ENCODE peak calls at places on chromosomes 2 and 18, in five cellular contexts. P is BE2C, I is fibroblast of lung, R is MM.1S, N is GM23248. H is an unnamed sample. For H3K36me3, the result is how much of the 10 kb centered on the place peaks cover.

GRCh38 chr2:233690444-233690843 is 2.2 kb upstream of the UGT1A6 start:
- DNase-seq in P (no peak), I (peak), R (no peak), N (no peak), H (peak)

GRCh38 chr2:189164732-189165131 is 14.8 kb downstream of the COL5A2 start:
- DNase-seq in P (peak), I (peak), R (no peak), N (peak), H (no peak)

GRCh38 chr2:40043191-40043590 is 264.1 kb upstream of the THUMPD2 start:
- DNase-seq in P (no peak), I (peak), R (no peak), N (peak), H (no peak)

GRCh38 chr2:1744446-1745170 is at the start of gene PXDN:
- DNase-seq in P (no peak), I (peak), R (no peak), N (peak), H (no peak)

GRCh38 chr2:204535356-204535755 is 9.9 kb upstream of the PARD3B start:
- DNase-seq in P (no peak), I (no peak), R (no peak), N (no peak), H (no peak)

GRCh38 chr2:110740747-110741349 is 8.5 kb downstream of the ACOXL start:
- DNase-seq in P (no peak), I (peak), R (no peak), N (no peak), H (no peak)

GRCh38 chr2:54949431-54949830 is 100.8 kb downstream of the RTN4 start:
- DNase-seq in P (no peak), I (no peak), R (no peak), N (peak), H (no peak)

GRCh38 chr2:15827001-15827400 is 113.3 kb upstream of the MYCN start:
- DNase-seq in P (no peak), I (no peak), R (no peak), N (no peak), H (no peak)

GRCh38 chr2:7083580-7084509 is 166.6 kb downstream of the RNF144A start:
- DNase-seq in P (peak), I (peak), R (peak), N (peak), H (no peak)

GRCh38 chr2:85354286-85355072 is at the start of the genes ELMOD3 and RETSAT:
- DNase-seq in P (peak), I (peak), R (peak), N (peak), H (peak)

GRCh38 chr2:174003635-174004310 is 38.6 kb upstream of the SP3 start:
- DNase-seq in P (no peak), I (peak), R (no peak), N (no peak), H (no peak)

GRCh38 chr2:127140543-127140942 is 33.6 kb upstream of the BIN1 start:
- DNase-seq in P (no peak), I (no peak), R (no peak), N (no peak), H (no peak)

GRCh38 chr2:218962859-218963492 is 3.5 kb downstream of the CDK5R2 start:
- DNase-seq in P (peak), I (peak), R (peak), N (peak), H (peak)

DNA sequence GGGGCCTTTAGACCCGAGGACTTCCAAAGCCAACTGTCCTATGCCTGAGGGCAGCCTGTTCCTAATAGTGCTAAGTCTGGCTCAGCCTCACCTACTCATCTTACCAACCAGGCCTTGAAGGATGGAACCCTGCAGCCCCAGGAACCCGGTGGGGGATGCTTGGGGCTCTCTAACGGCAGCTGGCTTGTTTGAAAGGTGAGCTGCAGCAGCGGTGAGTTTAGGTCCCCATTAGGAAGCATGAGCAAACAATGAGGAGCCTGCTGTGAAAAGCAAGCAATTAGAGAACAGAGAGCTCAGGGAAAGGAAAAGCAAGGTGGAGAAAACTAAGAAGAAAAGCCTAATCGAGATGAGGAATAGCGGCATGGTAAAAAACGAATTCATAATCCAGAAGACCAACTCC is 39.9 kb downstream of the SP110 start:
- DNase-seq in P (no peak), I (no peak), R (no peak), N (no peak), H (no peak)
- H3K36me3 ChIP-seq in P (under half), I (under half), R (under half), N (under half), H (under half)

GRCh38 chr2:237738255-237738654 is 60.3 kb upstream of the RBM44 start:
- DNase-seq in P (no peak), I (no peak), R (no peak), N (no peak), H (no peak)
- H3K4me3 ChIP-seq in P (no peak), I (no peak), R (no peak), N (no peak), H (no peak)

GRCh38 chr2:153477096-153477555 is 1.4 kb downstream of the RPRM start:
- DNase-seq in P (peak), I (no peak), R (no peak), N (peak), H (no peak)
- H3K36me3 ChIP-seq in P (under half), I (under half), R (under half), N (under half), H (under half)

GRCh38 chr2:161138429-161138828 is 21.8 kb upstream of the TANK start:
- DNase-seq in P (no peak), I (no peak), R (no peak), N (no peak), H (no peak)

GRCh38 chr2:161136696-161137324 is 23.4 kb upstream of the TANK start:
- DNase-seq in P (no peak), I (peak), R (no peak), N (no peak), H (peak)

GRCh38 chr2:161133366-161133765 is 26.9 kb upstream of the TANK start:
- DNase-seq in P (no peak), I (no peak), R (no peak), N (no peak), H (no peak)

GRCh38 chr2:161134547-161135518 is 25.4 kb upstream of the TANK start:
- DNase-seq in P (no peak), I (peak), R (no peak), N (no peak), H (no peak)

DNA sequence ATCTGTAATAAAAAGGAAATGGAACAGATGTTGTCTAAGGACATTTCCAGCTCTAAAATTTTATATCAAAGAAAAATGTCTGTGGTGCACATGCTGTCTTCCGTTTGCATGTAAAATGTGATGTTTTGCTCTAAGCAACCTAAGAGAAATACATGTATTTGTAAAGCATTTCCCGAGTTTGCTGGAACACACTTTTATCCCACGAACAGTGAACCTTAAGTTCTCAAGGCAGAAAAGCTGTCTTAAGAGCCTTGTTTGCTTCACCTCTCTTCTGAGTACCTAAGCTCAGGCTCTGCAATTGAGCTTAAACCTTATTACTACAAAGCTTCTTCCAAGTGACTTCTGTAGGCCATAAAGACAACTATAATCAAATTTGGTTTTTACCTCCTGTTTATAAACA is 24.0 kb upstream of the TANK start:
- DNase-seq in P (no peak), I (no peak), R (no peak), N (no peak), H (no peak)
- H3K4me3 ChIP-seq in P (no peak), I (no peak), R (no peak), N (no peak), H (no peak)

DNA sequence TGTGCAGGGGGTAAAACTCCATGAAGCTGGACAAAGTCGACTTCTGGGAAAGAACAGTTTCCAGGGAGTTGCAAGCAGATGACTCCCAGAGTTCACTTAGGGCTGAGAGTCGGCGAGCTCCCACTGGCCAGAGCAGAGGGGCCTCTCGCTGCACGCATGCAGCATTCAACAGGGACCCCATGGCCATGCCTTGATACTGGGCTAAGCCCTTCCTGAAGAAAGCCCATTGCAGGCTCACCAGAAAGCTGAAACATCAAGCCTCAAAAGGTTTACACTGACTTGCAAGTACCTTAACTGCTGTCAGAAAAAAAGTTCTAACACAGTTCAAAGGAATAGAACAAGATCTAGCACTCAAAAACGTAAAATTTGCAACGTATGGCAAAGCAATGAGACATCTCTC is 56.4 kb downstream of the NDUFA10 start:
- DNase-seq in P (no peak), I (no peak), R (no peak), N (no peak), H (no peak)
- H3K36me3 ChIP-seq in P (half or more), I (under half), R (under half), N (under half), H (under half)

GRCh38 chr18:42480521-42480920 is 525.5 kb downstream of the PIK3C3 start:
- DNase-seq in P (no peak), I (no peak), R (no peak), N (no peak), H (peak)
- H3K4me3 ChIP-seq in P (no peak), I (no peak), R (no peak), N (no peak), H (no peak)

GRCh38 chr2:80969900-80970299 is 665.3 kb upstream of the LRRTM1 start:
- DNase-seq in P (no peak), I (no peak), R (no peak), N (no peak), H (no peak)
- H3K36me3 ChIP-seq in P (under half), I (under half), R (under half), N (under half), H (under half)

H was measured in kidney epithelial cell.